ENCODE peak calls at places on chromosomes 12 and 14, in six cellular contexts. H is breast epithelium, B is stomach, M is PC-9, G is psoas muscle, J is RWPE2. U is an unnamed sample.
A peak's percentile ranks its signal among the peaks of the same experiment; 100 is the strongest.

GRCh38 chr12:81209001-81209400 is 131.1 kb downstream of the ACSS3 start:
- DNase-seq in H (no peak), G (no peak), B (no peak), M (no peak), J (no peak), U (no peak)

GRCh38 chr12:120367252-120367923 is 1.6 kb downstream of the MSI1 start:
- DNase-seq in M (no peak), G (no peak), B (no peak), J (no peak), H (no peak), U (no peak)

GRCh38 chr14:73209943-73210342 is 27.4 kb upstream of the PAPLN start:
- DNase-seq in H (no peak), B (no peak), M (no peak), J (no peak), G (no peak), U (no peak)

GRCh38 chr12:107027304-107028053 is 40.5 kb upstream of the MTERF2 start:
- DNase-seq in B (no peak), G (no peak), J (no peak), M (peak; percentile 99), H (peak; percentile 40), U (no peak)

GRCh38 chr12:122895290-122895689 is 634 bp downstream of the VPS37B start:
- DNase-seq in B (no peak), H (no peak), J (no peak), M (no peak), G (no peak), U (no peak)

GRCh38 chr12:94813314-94813713 is 163.0 kb upstream of the TMCC3 start:
- DNase-seq in H (no peak), M (no peak), B (no peak), J (no peak), G (no peak), U (no peak)

GRCh38 chr12:103273645-103274044 is 222.1 kb downstream of the C12orf42 start:
- DNase-seq in B (no peak), J (no peak), H (no peak), G (no peak), M (no peak), U (no peak)

GRCh38 chr12:30067156-30067555 is 283.4 kb upstream of the TMTC1 start:
- DNase-seq in J (no peak), M (no peak), G (no peak), H (no peak), B (no peak), U (no peak)

GRCh38 chr12:101459642-101460346 is 15.3 kb upstream of the SPIC start:
- DNase-seq in G (peak; percentile 17), B (peak; percentile 46), M (peak; percentile 93), J (no peak), H (no peak), U (no peak)

GRCh38 chr12:42128888-42129287 is 15.8 kb downstream of the GXYLT1 start:
- DNase-seq in M (no peak), H (no peak), B (no peak), J (no peak), G (no peak), U (no peak)

GRCh38 chr12:132524405-132524804 is 34.5 kb downstream of the FBRSL1 start:
- DNase-seq in G (no peak), H (peak; percentile 82), M (peak; percentile 93), B (peak; percentile 90), J (peak; percentile 99), U (no peak)

GRCh38 chr12:92502417-92503028 is 200.3 kb upstream of the PLEKHG7 start:
- DNase-seq in J (no peak), G (no peak), M (no peak), H (no peak), B (no peak), U (no peak)

GRCh38 chr12:94186461-94187237 is 38.3 kb downstream of the PLXNC1 start:
- DNase-seq in M (no peak), J (no peak), H (no peak), G (peak; percentile 25), B (no peak), U (no peak)

GRCh38 chr12:30169839-30170591 is 386.3 kb upstream of the TMTC1 start:
- DNase-seq in M (no peak), J (no peak), B (no peak), G (no peak), H (no peak), U (no peak)

GRCh38 chr14:73457050-73457934 is 1.1 kb downstream of the NUMB start:
- DNase-seq in G (peak; percentile 25), J (peak; percentile 81), H (no peak), B (peak; percentile 45), M (no peak), U (peak; percentile 42)

GRCh38 chr12:67593041-67593870 is 55.3 kb upstream of the DYRK2 start:
- DNase-seq in M (peak; percentile 97), J (peak; percentile 65), G (no peak), H (peak; percentile 89), B (peak; percentile 82), U (no peak)

GRCh38 chr14:73492661-73493060 is 1.9 kb downstream of the RIOX1 start:
- DNase-seq in M (no peak), H (no peak), J (no peak), B (no peak), G (no peak), U (no peak)

GRCh38 chr14:94466706-94467370 is 9.2 kb downstream of the SERPINA9 start:
- DNase-seq in J (no peak), G (no peak), H (no peak), M (no peak), B (no peak), U (no peak)

GRCh38 chr14:79196216-79196615 is 1015.1 kb downstream of the DIO2 start:
- DNase-seq in H (no peak), J (no peak), M (no peak), G (no peak), B (no peak), U (no peak)
- H3K27me3 ChIP-seq in H (no peaks in the 10 kb centered on the region), J (peaks cover 3% of the 10 kb centered on the region), M (no peaks in the 10 kb centered on the region), G (no peaks in the 10 kb centered on the region), B (no peaks in the 10 kb centered on the region), U (no peaks in the 10 kb centered on the region)

GRCh38 chr12:2806700-2807099 is 5.8 kb upstream of the ITFG2 start:
- DNase-seq in J (no peak), H (no peak), G (no peak), M (no peak), B (no peak), U (no peak)

GRCh38 chr12:2813214-2813554 is 716 bp downstream of the ITFG2 start:
- DNase-seq in G (no peak), H (no peak), B (no peak), J (no peak), M (no peak), U (no peak)

GRCh38 chr12:2811791-2812190 is 677 bp upstream of the ITFG2 start:
- DNase-seq in B (no peak), H (no peak), G (no peak), J (no peak), M (no peak), U (no peak)

GRCh38 chr12:2813573-2814185 is 1.2 kb downstream of the ITFG2 start:
- DNase-seq in G (no peak), M (peak; percentile 57), H (no peak), B (no peak), J (no peak), U (no peak)

DNA sequence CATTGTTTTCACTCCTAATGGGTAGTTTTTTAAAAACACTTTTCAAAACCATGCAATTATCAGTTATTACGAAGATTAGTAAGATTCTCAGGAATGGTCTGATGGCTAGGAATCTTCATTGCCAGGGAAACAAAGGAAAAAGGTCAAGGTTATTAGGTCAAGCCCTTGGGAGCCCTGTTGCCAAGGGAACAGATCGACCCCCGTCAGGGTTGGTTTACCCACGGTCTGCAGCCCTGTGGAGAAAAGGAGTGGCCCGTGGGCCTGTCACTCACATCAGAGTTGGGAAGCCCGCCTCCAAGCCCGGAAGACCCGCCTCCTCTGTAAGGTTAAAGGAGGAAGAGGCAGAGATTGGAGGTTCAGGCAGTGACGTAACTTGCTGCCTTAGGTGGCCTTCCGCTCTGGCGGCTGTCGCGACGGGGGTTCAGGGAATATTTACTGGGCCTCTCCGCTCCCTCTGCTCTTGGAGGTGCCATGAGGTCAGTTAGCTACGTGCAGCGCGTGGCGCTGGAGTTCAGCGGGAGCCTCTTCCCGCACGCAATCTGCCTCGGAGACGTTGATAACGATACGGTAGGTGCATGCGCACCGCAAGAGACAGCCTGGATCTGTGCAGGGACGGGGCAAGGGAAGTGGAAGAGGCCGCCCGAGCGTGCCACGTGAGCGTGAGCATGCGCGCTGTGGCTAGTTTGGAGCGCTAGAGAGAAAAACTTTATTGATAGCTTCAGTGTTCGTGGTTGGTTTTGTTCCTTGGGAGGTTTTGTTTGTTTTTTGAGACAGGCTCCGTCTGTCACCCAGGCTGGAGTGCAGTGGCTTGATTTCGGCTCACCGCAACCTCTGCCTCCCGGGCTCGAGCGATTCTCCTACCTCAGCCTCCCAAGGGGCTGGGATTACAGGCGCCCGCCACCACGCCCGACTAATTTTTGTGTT is at the start of gene ITFG2:
- DNase-seq in H (peak; percentile 98), G (peak; percentile 98), J (peak; percentile 99), M (peak; percentile 96), B (peak; percentile 99), U (peak; percentile 98)
- TF ChIP-seq CTCF in H (no peak), G (no peak), J (no peak), M (no peak), B (no peak), U (no peak)

DNA sequence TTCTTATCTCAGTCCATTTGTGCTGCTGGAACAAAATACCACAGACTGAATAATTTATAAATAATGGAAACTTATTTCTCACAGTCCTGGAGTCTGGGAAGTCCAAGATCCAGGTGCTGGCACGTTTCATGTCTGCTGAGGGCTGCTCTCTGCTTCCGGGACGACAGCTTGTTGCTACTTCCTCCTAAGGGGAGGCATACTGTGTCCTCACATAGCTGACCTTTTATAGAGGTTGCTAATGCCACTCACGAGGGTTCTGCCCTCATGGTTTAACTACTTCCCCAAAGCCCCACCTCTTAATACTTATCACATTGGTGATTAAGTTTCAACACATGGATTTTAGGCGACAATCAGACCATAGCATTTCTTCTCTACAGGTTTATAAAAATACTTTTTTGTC is 411.0 kb downstream of the NRXN3 start:
- DNase-seq in J (no peak), M (no peak), H (no peak), B (no peak), G (no peak), U (no peak)
- H3K4me3 ChIP-seq in J (no peak overlapping the region), M (no peak overlapping the region), H (no peak overlapping the region), B (no peak overlapping the region), G (no peak overlapping the region), U (no peak overlapping the region)

GRCh38 chr12:10801727-10802126 is 700 bp downstream of the TAS2R7 start:
- DNase-seq in G (no peak), B (no peak), J (no peak), M (no peak), H (no peak), U (no peak)

GRCh38 chr12:10807186-10807585 is at the start of gene TAS2R8:
- DNase-seq in J (no peak), H (no peak), M (no peak), B (no peak), G (no peak), U (no peak)

DNA sequence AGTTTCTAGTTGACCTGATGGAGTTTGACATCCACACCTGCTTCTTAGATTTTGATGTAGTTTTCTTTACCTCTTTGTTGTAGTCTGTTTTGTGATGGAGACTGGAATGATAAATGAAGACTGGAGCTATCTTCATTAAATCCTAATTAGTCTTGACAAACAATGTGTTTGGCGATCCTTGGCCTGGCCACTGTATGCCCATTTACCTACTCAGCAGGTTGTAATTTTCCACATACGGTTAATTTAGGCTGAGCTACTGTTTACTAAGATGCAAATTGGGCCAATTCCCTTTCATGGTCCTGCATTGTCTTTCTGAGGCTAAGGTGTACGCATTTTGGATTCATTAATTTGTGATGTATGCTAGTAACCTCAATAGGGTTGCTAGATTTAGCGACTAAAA is at the start of gene TAS2R7:
- DNase-seq in M (no peak), J (no peak), G (no peak), H (no peak), B (no peak), U (no peak)
- H3K27me3 ChIP-seq in M (no peaks in the 10 kb centered on the region), J (no peaks in the 10 kb centered on the region), G (no peaks in the 10 kb centered on the region), H (no peaks in the 10 kb centered on the region), B (no peaks in the 10 kb centered on the region), U (no peaks in the 10 kb centered on the region)